ENCODE peak calls at places on chromosomes 12 and 14, in six cellular contexts. Q is HCT116, U is transverse colon, M is stomach, H is H1, I is HepG2. C is an unnamed sample. For H3K36me3 and H3K9me3, the result is how much of the 10 kb centered on the place peaks cover.

GRCh38 chr14:104303705-104304425 is 165.5 kb downstream of the KIF26A start:
- DNase-seq in Q (no peak), U (no peak), M (no peak), H (no peak), I (no peak), C (no peak)

GRCh38 chr14:70651522-70651921 is 9.8 kb downstream of the TTC9 start:
- DNase-seq in Q (no peak), U (no peak), M (no peak), H (no peak), I (no peak), C (no peak)

GRCh38 chr12:54725233-54725843 is 77.2 kb upstream of the DCD start:
- DNase-seq in Q (peak), U (no peak), M (no peak), H (no peak), I (peak), C (peak)

GRCh38 chr14:60720962-60721330 is 3.2 kb downstream of the SIX4 start:
- DNase-seq in Q (no peak), U (no peak), M (no peak), H (no peak), I (peak), C (no peak)

GRCh38 chr14:60381909-60382308 is 104.0 kb downstream of the C14orf39 start:
- DNase-seq in Q (no peak), U (no peak), M (no peak), H (no peak), I (no peak), C (no peak)

GRCh38 chr12:56087220-56087619 is 7.3 kb downstream of the ERBB3 start:
- DNase-seq in Q (no peak), U (peak), M (peak), H (no peak), I (no peak), C (no peak)

GRCh38 chr14:61643546-61643945 is 51.8 kb upstream of the HIF1A start:
- DNase-seq in Q (no peak), U (no peak), M (no peak), H (no peak), I (no peak), C (no peak)

GRCh38 chr14:90062852-90063539 is 1.2 kb downstream of the KCNK13 start:
- DNase-seq in Q (no peak), U (no peak), M (no peak), H (no peak), I (no peak), C (no peak)

GRCh38 chr14:77561881-77562280 is 54.6 kb downstream of the SPTLC2 start:
- DNase-seq in Q (no peak), U (no peak), M (no peak), H (no peak), I (no peak), C (no peak)

GRCh38 chr12:130982565-130983225 is 29.0 kb downstream of the ADGRD1 start:
- DNase-seq in Q (no peak), U (no peak), M (no peak), H (no peak), I (no peak), C (no peak)

GRCh38 chr12:47409310-47409709 is 296.5 kb downstream of the RPAP3 start:
- DNase-seq in Q (no peak), U (no peak), M (no peak), H (no peak), I (no peak), C (no peak)

GRCh38 chr12:109914461-109914860 is 14.4 kb downstream of the TCHP start:
- DNase-seq in Q (no peak), U (no peak), M (no peak), H (no peak), I (no peak), C (no peak)

GRCh38 chr12:6962285-6963015 is 8.0 kb downstream of the PHB2 start:
- DNase-seq in Q (no peak), U (peak), M (peak), H (no peak), I (no peak), C (no peak)

GRCh38 chr14:76497550-76498484 is 121.9 kb downstream of the ESRRB start:
- DNase-seq in Q (no peak), U (no peak), M (no peak), H (no peak), I (no peak), C (no peak)

GRCh38 chr12:51005671-51006070 is 20.5 kb downstream of the SLC11A2 start:
- DNase-seq in Q (no peak), U (no peak), M (no peak), H (no peak), I (no peak), C (no peak)

GRCh38 chr12:33439587-33440011 is at the start of gene SYT10:
- DNase-seq in Q (no peak), U (no peak), M (no peak), H (no peak), I (no peak), C (no peak)

GRCh38 chr14:51564986-51565604 is 86.6 kb upstream of the FRMD6 start:
- DNase-seq in Q (no peak), U (no peak), M (no peak), H (no peak), I (no peak), C (no peak)

GRCh38 chr12:936377-937345 is 12.8 kb downstream of the RAD52 start:
- DNase-seq in Q (no peak), U (no peak), M (peak), H (no peak), I (peak), C (no peak)

GRCh38 chr12:944201-944600 is 5.3 kb downstream of the RAD52 start:
- DNase-seq in Q (no peak), U (no peak), M (peak), H (no peak), I (no peak), C (no peak)

GRCh38 chr12:943051-943450 is 6.4 kb downstream of the RAD52 start:
- DNase-seq in Q (no peak), U (no peak), M (peak), H (no peak), I (no peak), C (no peak)

DNA sequence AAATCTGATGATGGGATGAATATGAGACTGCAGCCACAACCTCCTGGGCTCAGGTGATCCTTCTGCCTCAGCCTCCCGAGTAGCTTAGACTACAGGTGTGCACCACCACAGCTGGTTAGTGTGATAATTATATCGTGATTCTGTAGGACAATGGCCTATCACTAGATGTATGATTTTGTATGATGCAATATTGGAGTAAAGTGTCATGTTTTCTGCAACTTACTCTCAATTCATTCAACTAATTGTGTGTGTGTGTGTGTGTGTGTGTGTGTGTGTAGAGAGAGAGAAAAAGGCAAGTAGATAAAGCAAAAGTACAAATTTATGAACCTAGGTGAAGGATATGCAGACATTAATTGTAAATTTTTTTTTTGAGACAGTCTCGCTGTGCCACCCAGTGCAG is 10.7 kb downstream of the RAD52 start:
- DNase-seq in Q (no peak), U (no peak), M (peak), H (no peak), I (no peak), C (no peak)
- H3K36me3 ChIP-seq in Q (under half), U (under half), M (under half), H (under half), I (under half), C (under half)

GRCh38 chr12:28887591-28887990 is 261.5 kb upstream of the FAR2 start:
- DNase-seq in Q (no peak), U (no peak), M (no peak), H (no peak), I (no peak), C (no peak)

GRCh38 chr12:28890664-28891063 is 258.4 kb upstream of the FAR2 start:
- DNase-seq in Q (no peak), U (no peak), M (no peak), H (no peak), I (no peak), C (no peak)

DNA sequence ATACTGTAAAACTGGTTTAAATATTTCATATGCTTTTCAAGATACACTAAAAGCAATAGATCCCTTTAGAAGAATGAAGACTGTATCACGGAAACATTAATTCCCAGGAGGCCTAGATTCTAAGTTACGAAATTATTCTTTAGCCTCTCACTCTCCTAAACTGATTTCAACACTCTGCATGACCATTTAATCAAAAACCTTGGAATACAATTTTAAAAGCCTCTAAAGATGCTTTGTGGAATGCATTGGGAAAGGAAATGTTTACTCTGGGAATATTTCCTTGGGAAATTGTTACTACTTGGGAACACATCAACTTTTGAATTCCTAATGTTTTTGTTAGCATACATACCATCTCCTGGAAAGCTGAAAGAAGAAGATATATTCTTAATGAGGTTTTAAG is 255.7 kb upstream of the FAR2 start:
- DNase-seq in Q (no peak), U (no peak), M (no peak), H (no peak), I (no peak), C (no peak)
- TF ChIP-seq POLR2AphosphoS5 in Q (no peak), U (no peak), M (no peak), H (no peak), I (no peak), C (no peak)

GRCh38 chr14:105858676-105859025 is 332.3 kb downstream of the TMEM121 start:
- DNase-seq in Q (no peak), U (peak), M (no peak), H (no peak), I (no peak), C (no peak)
- H3K9me3 ChIP-seq in Q (under half), U (under half), M (under half), H (half or more), I (under half), C (under half)

GRCh38 chr12:125687403-125687802 is 622.2 kb downstream of the AACS start:
- DNase-seq in Q (no peak), U (no peak), M (no peak), H (no peak), I (no peak), C (no peak)

GRCh38 chr12:125687820-125688219 is 622.6 kb downstream of the AACS start:
- DNase-seq in Q (no peak), U (no peak), M (no peak), H (no peak), I (no peak), C (no peak)

GRCh38 chr12:125683748-125684381 is 618.6 kb downstream of the AACS start:
- DNase-seq in Q (no peak), U (peak), M (peak), H (peak), I (peak), C (no peak)

GRCh38 chr12:125685885-125686284 is 620.6 kb downstream of the AACS start:
- DNase-seq in Q (no peak), U (no peak), M (no peak), H (no peak), I (no peak), C (peak)

GRCh38 chr12:125684968-125685790 is 619.9 kb downstream of the AACS start:
- DNase-seq in Q (no peak), U (peak), M (no peak), H (no peak), I (no peak), C (no peak)
- H3K36me3 ChIP-seq in Q (under half), U (under half), M (under half), H (under half), I (under half), C (under half)

GRCh38 chr12:88575361-88575959 is 4.8 kb downstream of the KITLG start:
- DNase-seq in Q (no peak), U (no peak), M (no peak), H (no peak), I (no peak), C (no peak)
- TF ChIP-seq POLR2AphosphoS5 in Q (no peak), U (no peak), M (no peak), H (no peak), I (no peak), C (no peak)

GRCh38 chr14:66000771-66001170 is 485.4 kb upstream of the CCDC196 start:
- DNase-seq in Q (no peak), U (no peak), M (no peak), H (no peak), I (no peak), C (no peak)

GRCh38 chr14:66003082-66003740 is 483.0 kb upstream of the CCDC196 start:
- DNase-seq in Q (no peak), U (no peak), M (no peak), H (no peak), I (no peak), C (peak)

GRCh38 chr14:65997350-65997749 is 488.8 kb upstream of the CCDC196 start:
- DNase-seq in Q (no peak), U (no peak), M (no peak), H (no peak), I (no peak), C (no peak)

GRCh38 chr14:65999865-66000264 is 486.3 kb upstream of the CCDC196 start:
- DNase-seq in Q (no peak), U (no peak), M (no peak), H (no peak), I (no peak), C (no peak)

GRCh38 chr14:66001356-66001755 is 484.8 kb upstream of the CCDC196 start:
- DNase-seq in Q (no peak), U (no peak), M (no peak), H (no peak), I (no peak), C (no peak)
- H3K9me3 ChIP-seq in Q (under half), U (under half), M (under half), H (under half), I (under half), C (under half)

DNA sequence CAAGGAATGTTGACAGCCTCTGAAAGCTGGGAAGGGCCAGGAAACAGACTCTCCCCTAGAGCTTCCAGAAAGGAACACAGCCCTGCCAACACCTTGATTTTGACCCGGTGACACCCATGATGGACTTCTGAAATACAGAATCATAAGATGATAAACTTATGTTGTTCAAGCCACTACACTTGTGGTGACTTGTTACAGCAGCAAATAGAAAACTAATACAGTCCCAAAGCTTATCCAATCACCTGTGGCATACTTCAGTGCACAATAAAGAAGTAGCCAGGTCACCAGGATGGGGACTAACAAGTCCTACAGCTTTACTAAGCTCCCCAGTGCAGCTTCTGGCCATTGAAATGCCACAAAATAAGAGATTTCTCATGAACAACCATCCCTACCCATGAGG is 5.4 kb downstream of the STON2 start:
- DNase-seq in Q (no peak), U (no peak), M (no peak), H (no peak), I (no peak), C (no peak)
- H3K36me3 ChIP-seq in Q (under half), U (under half), M (under half), H (under half), I (under half), C (under half)

GRCh38 chr12:45536254-45536653 is 193.3 kb upstream of the ARID2 start:
- DNase-seq in Q (no peak), U (no peak), M (no peak), H (no peak), I (no peak), C (no peak)
- TF ChIP-seq POLR2AphosphoS5 in Q (no peak), U (no peak), M (no peak), H (no peak), I (no peak), C (no peak)